ENCODE peak calls at places on chromosomes 6 and 20, in six cellular contexts. U, H, Y, R, J and Z are unnamed samples.

GRCh38 chr6:80091506-80091905 is 15.0 kb upstream of the BCKDHB start:
- DNase-seq in U (no peak), H (no peak), Y (no peak), R (no peak), J (no peak), Z (no peak)

GRCh38 chr6:50635429-50635828 is 77.9 kb upstream of the TFAP2D start:
- DNase-seq in U (no peak), H (no peak), Y (no peak), R (no peak), J (no peak), Z (no peak)

GRCh38 chr6:160733045-160733646 is 31.1 kb downstream of the PLG start:
- DNase-seq in U (peak), H (peak), Y (no peak), R (peak), J (no peak), Z (peak)

GRCh38 chr6:75266716-75267291 is 17.8 kb downstream of the TMEM30A start:
- DNase-seq in U (no peak), H (no peak), Y (no peak), R (no peak), J (no peak), Z (no peak)

GRCh38 chr20:24798930-24799705 is 150.0 kb upstream of the CST7 start:
- DNase-seq in U (no peak), H (no peak), Y (no peak), R (no peak), J (no peak), Z (no peak)

GRCh38 chr6:27839303-27840081 is 72.7 kb downstream of the OR2B2 start:
- DNase-seq in U (peak), H (peak), Y (no peak), R (no peak), J (no peak), Z (peak)

GRCh38 chr6:16741112-16742016 is 19.9 kb downstream of the ATXN1 start:
- DNase-seq in U (no peak), H (no peak), Y (no peak), R (no peak), J (no peak), Z (peak)

GRCh38 chr6:34235605-34236422 is 859 bp upstream of the HMGA1 start:
- DNase-seq in U (peak), H (peak), Y (no peak), R (no peak), J (peak), Z (peak)

GRCh38 chr20:56429496-56429895 is 17.4 kb downstream of the CASS4 start:
- DNase-seq in U (no peak), H (no peak), Y (no peak), R (no peak), J (no peak), Z (peak)

GRCh38 chr20:46708172-46708860 is 1.1 kb upstream of the SLC2A10 start:
- DNase-seq in U (peak), H (no peak), Y (no peak), R (peak), J (no peak), Z (peak)
- TF ChIP-seq CTCF in U (peak), H (no peak), Y (no peak), R (peak), J (peak), Z (peak)

GRCh38 chr6:157335829-157336228 is 12.5 kb upstream of the TMEM242 start:
- DNase-seq in U (no peak), H (no peak), Y (no peak), R (peak), J (no peak), Z (no peak)

GRCh38 chr6:157343732-157344131 is 20.4 kb upstream of the TMEM242 start:
- DNase-seq in U (no peak), H (no peak), Y (no peak), R (no peak), J (no peak), Z (no peak)

GRCh38 chr6:157333956-157334355 is 10.6 kb upstream of the TMEM242 start:
- DNase-seq in U (no peak), H (no peak), Y (no peak), R (no peak), J (no peak), Z (no peak)

GRCh38 chr6:157337766-157338165 is 14.4 kb upstream of the TMEM242 start:
- DNase-seq in U (no peak), H (no peak), Y (no peak), R (no peak), J (no peak), Z (no peak)

GRCh38 chr6:157339432-157339831 is 16.1 kb upstream of the TMEM242 start:
- DNase-seq in U (no peak), H (no peak), Y (no peak), R (peak), J (no peak), Z (no peak)
- TF ChIP-seq CTCF in U (no peak), H (no peak), Y (no peak), R (peak), J (no peak), Z (no peak)

DNA sequence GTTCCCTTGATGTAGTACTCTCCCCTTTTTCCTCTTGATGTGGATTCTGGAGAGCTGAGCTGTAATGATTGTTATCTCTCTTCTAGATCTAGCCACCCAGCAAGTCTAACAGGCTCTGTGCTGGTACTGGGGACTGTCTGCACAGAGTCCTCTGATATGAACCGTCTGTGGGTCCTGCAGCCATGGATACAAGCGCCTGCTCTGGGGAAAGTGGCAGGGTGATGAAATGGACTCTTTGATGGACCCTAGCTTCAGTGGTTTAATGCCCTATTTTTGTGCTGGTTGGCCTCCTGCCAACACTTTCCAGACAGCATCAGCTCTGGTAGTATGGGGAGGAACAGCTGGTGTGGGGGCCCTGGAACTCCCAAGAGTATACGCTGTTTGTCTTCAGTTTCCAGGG is 216.3 kb downstream of the ADGRG6 start:
- DNase-seq in U (no peak), H (no peak), Y (no peak), R (no peak), J (no peak), Z (no peak)
- TF ChIP-seq CTCF in U (no peak), H (no peak), Y (no peak), R (no peak), J (no peak), Z (no peak)

DNA sequence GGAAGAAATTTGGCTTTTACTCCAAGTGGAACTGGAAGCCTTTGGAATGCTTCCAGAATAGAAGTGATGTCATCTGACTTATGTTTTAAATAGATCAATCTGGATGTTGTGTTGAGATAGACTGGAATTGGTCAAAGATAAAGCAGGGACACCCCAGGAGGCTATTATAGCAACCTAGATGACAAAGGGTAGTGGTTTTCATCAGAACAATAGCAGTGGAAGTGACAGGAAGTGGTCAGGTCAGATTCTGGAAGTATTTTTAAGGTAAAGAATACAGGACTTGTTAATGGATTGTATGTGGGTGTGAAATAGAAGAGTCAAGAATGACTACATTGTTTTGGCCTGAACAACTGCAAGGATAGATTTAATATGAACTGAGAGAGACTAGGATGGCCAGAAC is 191.4 kb downstream of the ADGRB3 start:
- DNase-seq in U (no peak), H (no peak), Y (no peak), R (no peak), J (no peak), Z (no peak)
- TF ChIP-seq CTCF in U (no peak), H (no peak), Y (no peak), R (no peak), J (no peak), Z (no peak)

DNA sequence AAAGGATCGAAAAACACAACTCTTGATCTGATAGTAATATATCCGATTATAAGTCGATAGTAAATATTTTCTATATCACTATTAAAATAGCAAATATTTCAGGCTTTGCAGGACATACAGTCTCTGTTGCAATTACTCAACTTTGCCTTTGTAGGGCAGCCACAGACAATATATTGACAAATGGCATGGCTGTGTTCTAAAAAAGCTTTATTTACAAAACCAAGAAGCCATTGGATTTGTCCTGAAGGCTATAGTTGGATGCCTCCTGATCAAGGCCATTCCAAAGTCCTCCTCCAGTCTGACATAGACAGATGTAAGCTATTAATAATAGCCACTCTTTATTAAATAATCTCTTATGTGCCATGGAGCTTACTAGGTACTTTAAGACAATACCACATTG is 5.9 kb downstream of the OCSTAMP start:
- DNase-seq in U (no peak), H (no peak), Y (no peak), R (no peak), J (no peak), Z (no peak)
- TF ChIP-seq CTCF in U (no peak), H (no peak), Y (no peak), R (peak), J (no peak), Z (peak)

GRCh38 chr6:36834576-36835293 is 4.5 kb downstream of the CPNE5 start:
- DNase-seq in U (no peak), H (no peak), Y (no peak), R (no peak), J (no peak), Z (no peak)

GRCh38 chr6:36837686-36838085 is 1.6 kb downstream of the CPNE5 start:
- DNase-seq in U (no peak), H (no peak), Y (no peak), R (no peak), J (no peak), Z (no peak)

GRCh38 chr6:36836771-36837339 is 2.4 kb downstream of the CPNE5 start:
- DNase-seq in U (no peak), H (no peak), Y (no peak), R (no peak), J (no peak), Z (no peak)

GRCh38 chr6:36838896-36839818 is at the start of gene CPNE5:
- DNase-seq in U (no peak), H (peak), Y (no peak), R (no peak), J (no peak), Z (no peak)

DNA sequence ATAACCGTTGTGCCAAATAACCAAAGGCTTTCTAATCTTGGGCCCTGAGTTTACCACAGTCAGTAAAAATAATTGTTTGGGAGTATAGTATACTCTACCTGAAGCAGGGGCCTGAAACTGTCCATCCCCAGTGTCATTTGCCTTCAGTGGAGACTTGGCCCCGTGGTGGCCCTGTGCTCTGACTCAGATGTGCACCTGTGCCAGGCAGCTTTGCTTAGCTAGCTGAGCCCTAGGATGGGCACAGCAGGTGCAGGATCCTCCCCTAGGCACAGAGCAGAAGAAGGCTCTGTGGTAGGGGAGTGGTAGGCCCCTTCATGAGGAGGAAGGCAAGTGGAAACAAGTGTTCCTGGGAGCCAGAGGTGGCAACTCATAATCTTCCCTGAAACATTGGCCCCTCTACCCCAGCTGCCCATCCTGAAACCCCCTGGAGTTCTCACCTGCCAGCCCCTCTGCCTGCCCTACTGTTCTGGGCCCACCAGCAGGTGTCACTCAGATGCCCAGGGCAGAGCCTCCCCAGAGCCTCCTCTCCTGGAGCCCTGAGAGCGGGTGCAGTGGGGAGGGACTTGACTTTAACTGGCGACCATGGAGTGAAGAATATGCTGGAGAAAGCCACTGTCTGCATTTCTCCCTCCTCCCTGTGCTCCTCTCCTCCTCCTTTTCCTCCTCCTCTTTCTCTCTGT is 3.0 kb downstream of the CPNE5 start:
- DNase-seq in U (no peak), H (no peak), Y (no peak), R (no peak), J (no peak), Z (no peak)
- TF ChIP-seq CTCF in U (no peak), H (no peak), Y (no peak), R (no peak), J (no peak), Z (no peak)

GRCh38 chr20:1826046-1826445 is 69.2 kb upstream of the SIRPA start:
- DNase-seq in U (no peak), H (no peak), Y (no peak), R (no peak), J (no peak), Z (no peak)
- TF ChIP-seq CTCF in U (no peak), H (no peak), Y (no peak), R (no peak), J (no peak), Z (no peak)

GRCh38 chr20:38113401-38114325 is 51.4 kb downstream of the TGM2 start:
- DNase-seq in U (no peak), H (no peak), Y (no peak), R (peak), J (no peak), Z (peak)
- TF ChIP-seq CTCF in U (peak), H (no peak), Y (no peak), R (peak), J (no peak), Z (no peak)